ENCODE peak calls at places on chromosomes 3 and 15, in ten cellular contexts. J, K, N, O, R, I, A, M, W and L are unnamed samples. For H3K4me1, the result is how much of the 10 kb centered on the place peaks cover.

GRCh38 chr15:73983211-73983727 is 8.8 kb downstream of the STOML1 start:
- DNase-seq in J (no peak), K (no peak), N (peak), O (no peak), R (peak), I (peak), A (peak), M (no peak), W (peak), L (no peak)

GRCh38 chr15:30922469-30923311 is 19.0 kb downstream of the FAN1 start:
- DNase-seq in J (no peak), K (no peak), N (peak), O (no peak), R (peak), I (no peak), A (no peak), M (no peak), W (no peak), L (no peak)

GRCh38 chr15:55372701-55373440 is 35.3 kb downstream of the CCPG1 start:
- DNase-seq in J (no peak), K (no peak), N (no peak), O (no peak), R (no peak), I (no peak), A (no peak), M (no peak), W (no peak), L (no peak)

GRCh38 chr3:69791111-69791510 is 51.8 kb downstream of the MITF start:
- DNase-seq in J (no peak), K (no peak), N (peak), O (peak), R (peak), I (peak), A (peak), M (no peak), W (no peak), L (no peak)

GRCh38 chr3:129584631-129585030 is 21.8 kb downstream of the PLXND1 start:
- DNase-seq in J (no peak), K (no peak), N (no peak), O (no peak), R (no peak), I (no peak), A (no peak), M (no peak), W (no peak), L (no peak)

GRCh38 chr3:133489466-133490085 is 83.9 kb upstream of the CDV3 start:
- DNase-seq in J (no peak), K (no peak), N (no peak), O (no peak), R (no peak), I (no peak), A (no peak), M (no peak), W (no peak), L (peak)

GRCh38 chr3:46135475-46135874 is 72.6 kb downstream of the CCR1 start:
- DNase-seq in J (no peak), K (no peak), N (no peak), O (no peak), R (no peak), I (no peak), A (no peak), M (no peak), W (no peak), L (peak)

GRCh38 chr3:10783360-10784346 is 32.4 kb upstream of the SLC6A11 start:
- DNase-seq in J (no peak), K (peak), N (peak), O (peak), R (no peak), I (no peak), A (no peak), M (no peak), W (no peak), L (no peak)

GRCh38 chr3:182508896-182509295 is 284.4 kb upstream of the ATP11B start:
- DNase-seq in J (no peak), K (no peak), N (no peak), O (no peak), R (no peak), I (no peak), A (no peak), M (no peak), W (no peak), L (no peak)

GRCh38 chr15:41499109-41499851 is 5.6 kb downstream of the ITPKA start:
- DNase-seq in J (no peak), K (no peak), N (no peak), O (no peak), R (no peak), I (no peak), A (no peak), M (no peak), W (no peak), L (no peak)

GRCh38 chr3:148790370-148790769 is 37.2 kb upstream of the CPB1 start:
- DNase-seq in J (no peak), K (no peak), N (no peak), O (no peak), R (no peak), I (no peak), A (no peak), M (no peak), W (no peak), L (no peak)

GRCh38 chr3:4751057-4752051 is 227.9 kb upstream of the BHLHE40 start:
- DNase-seq in J (no peak), K (no peak), N (no peak), O (no peak), R (no peak), I (peak), A (no peak), M (no peak), W (peak), L (no peak)

GRCh38 chr3:32421991-32422859 is 30.6 kb downstream of the CMTM7 start:
- DNase-seq in J (no peak), K (peak), N (no peak), O (peak), R (peak), I (peak), A (peak), M (peak), W (peak), L (peak)

GRCh38 chr15:70013647-70014310 is 83.9 kb downstream of the TLE3 start:
- DNase-seq in J (no peak), K (no peak), N (no peak), O (no peak), R (no peak), I (no peak), A (no peak), M (no peak), W (no peak), L (no peak)

GRCh38 chr3:143329567-143330164 is 210.1 kb downstream of the CHST2 start:
- DNase-seq in J (no peak), K (no peak), N (peak), O (no peak), R (no peak), I (no peak), A (no peak), M (no peak), W (no peak), L (no peak)

GRCh38 chr3:133994166-133994910 is 35.4 kb downstream of the SLCO2A1 start:
- DNase-seq in J (no peak), K (no peak), N (no peak), O (no peak), R (no peak), I (no peak), A (peak), M (no peak), W (no peak), L (no peak)

GRCh38 chr3:189941679-189942078 is 179.0 kb downstream of the P3H2 start:
- DNase-seq in J (no peak), K (no peak), N (no peak), O (no peak), R (no peak), I (no peak), A (no peak), M (no peak), W (peak), L (no peak)

GRCh38 chr15:34241376-34242350 is 16.8 kb downstream of the EMC4 start:
- DNase-seq in J (no peak), K (peak), N (peak), O (no peak), R (no peak), I (peak), A (no peak), M (no peak), W (no peak), L (no peak)

GRCh38 chr3:183161552-183162345 is 785 bp downstream of the LAMP3 start:
- DNase-seq in J (no peak), K (no peak), N (no peak), O (no peak), R (peak), I (no peak), A (no peak), M (peak), W (peak), L (no peak)

GRCh38 chr3:111676177-111677021 is 81.3 kb upstream of the ZBED2 start:
- DNase-seq in J (no peak), K (no peak), N (no peak), O (no peak), R (peak), I (no peak), A (no peak), M (no peak), W (peak), L (no peak)

GRCh38 chr15:64092864-64093626 is 593 bp downstream of the CIAO2A start:
- DNase-seq in J (peak), K (peak), N (peak), O (peak), R (peak), I (peak), A (no peak), M (no peak), W (no peak), L (no peak)

GRCh38 chr15:89371145-89372044 is 36.8 kb upstream of the POLG start:
- DNase-seq in J (no peak), K (peak), N (peak), O (no peak), R (no peak), I (no peak), A (no peak), M (no peak), W (no peak), L (no peak)

GRCh38 chr3:99861216-99861615 is 43.6 kb downstream of the CMSS1 start:
- DNase-seq in J (no peak), K (no peak), N (no peak), O (no peak), R (no peak), I (no peak), A (no peak), M (no peak), W (no peak), L (no peak)
- H3K4me1 ChIP-seq in J (under half), K (under half), N (under half), O (under half), R (under half), I (under half), A (under half), M (under half), W (under half), L (half or more)

GRCh38 chr3:155747286-155747685 is 2.4 kb upstream of the PLCH1 start:
- DNase-seq in J (no peak), K (no peak), N (no peak), O (no peak), R (no peak), I (no peak), A (no peak), M (no peak), W (no peak), L (no peak)
- H3K4me1 ChIP-seq in J (under half), K (under half), N (under half), O (under half), R (under half), I (under half), A (under half), M (under half), W (under half), L (under half)

GRCh38 chr15:66388576-66388975 is 1.9 kb downstream of the MAP2K1 start:
- DNase-seq in J (no peak), K (no peak), N (peak), O (no peak), R (no peak), I (no peak), A (no peak), M (no peak), W (no peak), L (no peak)
- H3K4me1 ChIP-seq in J (under half), K (under half), N (under half), O (under half), R (under half), I (under half), A (under half), M (under half), W (under half), L (under half)

GRCh38 chr3:156873906-156874305 is 47.8 kb downstream of the LEKR1 start:
- DNase-seq in J (no peak), K (no peak), N (no peak), O (no peak), R (no peak), I (no peak), A (no peak), M (no peak), W (no peak), L (no peak)
- H3K4me1 ChIP-seq in J (under half), K (under half), N (under half), O (under half), R (under half), I (under half), A (under half), M (under half), W (under half), L (under half)

GRCh38 chr15:58491499-58492202 is 59.9 kb downstream of the LIPC start:
- DNase-seq in J (no peak), K (no peak), N (no peak), O (no peak), R (no peak), I (no peak), A (no peak), M (no peak), W (no peak), L (no peak)

GRCh38 chr15:58491151-58491473 is 59.3 kb downstream of the LIPC start:
- DNase-seq in J (no peak), K (no peak), N (no peak), O (no peak), R (no peak), I (no peak), A (no peak), M (no peak), W (no peak), L (no peak)

GRCh38 chr15:58490405-58491150 is 58.8 kb downstream of the LIPC start:
- DNase-seq in J (no peak), K (no peak), N (no peak), O (no peak), R (no peak), I (no peak), A (no peak), M (no peak), W (no peak), L (no peak)

GRCh38 chr15:58494581-58494980 is 62.8 kb downstream of the LIPC start:
- DNase-seq in J (no peak), K (no peak), N (no peak), O (no peak), R (no peak), I (no peak), A (no peak), M (no peak), W (no peak), L (no peak)

GRCh38 chr15:58492661-58493397 is 61.0 kb downstream of the LIPC start:
- DNase-seq in J (no peak), K (peak), N (no peak), O (no peak), R (no peak), I (no peak), A (no peak), M (no peak), W (no peak), L (no peak)
- H3K4me1 ChIP-seq in J (under half), K (under half), N (under half), O (under half), R (under half), I (under half), A (under half), M (under half), W (under half), L (under half)

GRCh38 chr15:56964182-56964581 is 45.7 kb downstream of the TCF12 start:
- DNase-seq in J (no peak), K (no peak), N (no peak), O (no peak), R (no peak), I (no peak), A (no peak), M (no peak), W (no peak), L (no peak)
- H3K4me1 ChIP-seq in J (under half), K (under half), N (under half), O (under half), R (under half), I (under half), A (under half), M (under half), W (under half), L (under half)

GRCh38 chr3:195064300-195064931 is 206.5 kb downstream of the XXYLT1 start:
- DNase-seq in J (no peak), K (no peak), N (no peak), O (no peak), R (peak), I (no peak), A (no peak), M (no peak), W (no peak), L (no peak)
- H3K4me1 ChIP-seq in J (under half), K (under half), N (under half), O (under half), R (under half), I (under half), A (under half), M (under half), W (under half), L (under half)

GRCh38 chr3:197796087-197796486 is 5.0 kb downstream of the LRCH3 start:
- DNase-seq in J (no peak), K (no peak), N (no peak), O (no peak), R (no peak), I (no peak), A (no peak), M (no peak), W (no peak), L (no peak)

GRCh38 chr3:197794115-197794514 is 3.1 kb downstream of the LRCH3 start:
- DNase-seq in J (no peak), K (no peak), N (no peak), O (no peak), R (no peak), I (no peak), A (no peak), M (no peak), W (no peak), L (no peak)

GRCh38 chr3:197792019-197792647 is 1.1 kb downstream of the LRCH3 start:
- DNase-seq in J (no peak), K (no peak), N (no peak), O (no peak), R (no peak), I (no peak), A (no peak), M (no peak), W (no peak), L (no peak)

GRCh38 chr3:197793246-197793645 is 2.2 kb downstream of the LRCH3 start:
- DNase-seq in J (no peak), K (no peak), N (no peak), O (no peak), R (no peak), I (no peak), A (no peak), M (no peak), W (peak), L (no peak)

DNA sequence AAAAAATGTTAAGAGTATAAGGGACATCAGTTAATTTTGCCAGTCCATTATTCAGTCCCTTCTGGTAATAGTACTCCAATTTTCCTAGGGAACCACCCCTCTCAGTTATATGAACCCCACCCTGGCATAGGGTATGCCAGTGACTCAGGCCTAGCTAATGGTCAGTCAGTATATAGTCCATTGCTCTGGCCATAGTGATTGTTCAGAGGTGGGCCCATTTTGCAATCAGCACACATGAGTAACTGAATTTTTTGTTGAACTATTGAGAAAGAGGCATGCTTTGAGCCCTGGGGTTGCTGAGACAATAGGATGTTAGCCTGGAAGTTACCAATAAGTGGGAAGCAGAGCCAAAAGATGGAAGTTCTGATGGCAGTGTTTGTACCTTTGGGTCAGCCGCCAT is 4.1 kb downstream of the LRCH3 start:
- DNase-seq in J (no peak), K (no peak), N (no peak), O (no peak), R (no peak), I (no peak), A (no peak), M (no peak), W (peak), L (no peak)
- H3K4me1 ChIP-seq in J (under half), K (under half), N (under half), O (under half), R (under half), I (under half), A (under half), M (under half), W (under half), L (half or more)

DNA sequence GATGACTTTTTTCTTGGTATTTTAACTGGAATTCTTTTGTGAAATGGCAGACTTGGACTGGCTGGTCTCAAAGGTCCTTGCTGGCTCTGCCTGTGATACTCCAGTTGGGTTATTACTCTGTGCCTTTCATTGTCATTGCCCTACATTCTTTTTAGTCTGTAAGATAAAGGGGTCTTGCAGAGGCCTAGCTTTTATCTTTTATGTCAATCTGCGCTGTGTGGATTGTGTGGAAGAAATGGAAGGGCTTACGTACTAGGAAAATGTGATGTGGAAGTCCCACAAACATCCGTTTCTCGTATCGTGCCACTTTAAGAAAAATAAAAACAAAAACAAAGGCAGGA is 8.7 kb upstream of the TMEM212 start:
- DNase-seq in J (no peak), K (no peak), N (no peak), O (no peak), R (no peak), I (no peak), A (no peak), M (no peak), W (no peak), L (no peak)
- H3K4me1 ChIP-seq in J (under half), K (under half), N (under half), O (under half), R (under half), I (under half), A (under half), M (under half), W (under half), L (under half)